ENCODE peak calls at places on chromosomes 3 and 15, in four cellular contexts. F is HCT116, P is GM12878, J is H1. X is an unnamed sample.

GRCh38 chr3:51887620-51888019 is 12.2 kb upstream of the IQCF5 start:
- DNase-seq in P (no peak), J (no peak), F (no peak), X (no peak)

GRCh38 chr3:119034256-119035013 is at the start of gene IGSF11:
- DNase-seq in J (peak; percentile 86), P (no peak), F (no peak), X (peak; percentile 68)

GRCh38 chr3:177314897-177315296 is 117.6 kb upstream of the TBL1XR1 start:
- DNase-seq in F (no peak), J (no peak), P (no peak), X (no peak)

GRCh38 chr3:157239082-157239704 is 79.2 kb upstream of the CCNL1 start:
- DNase-seq in J (peak; percentile 86), P (peak; percentile 8), F (peak; percentile 46), X (peak; percentile 54)

GRCh38 chr3:10213156-10213792 is 35.0 kb upstream of the TATDN2 start:
- DNase-seq in J (no peak), P (no peak), F (no peak), X (no peak)

GRCh38 chr15:87722941-87723691 is 533.4 kb downstream of the NTRK3 start:
- DNase-seq in P (no peak), J (no peak), F (no peak), X (no peak)

GRCh38 chr15:48144889-48145288 is 24.1 kb downstream of the SLC24A5 start:
- DNase-seq in F (no peak), P (peak; percentile 16), J (no peak), X (no peak)

GRCh38 chr3:158430448-158430847 is 140.5 kb upstream of the MLF1 start:
- DNase-seq in J (no peak), P (no peak), F (no peak), X (no peak)

GRCh38 chr3:98617841-98618240 is 24.4 kb upstream of the CPOX start:
- DNase-seq in P (no peak), J (no peak), F (no peak), X (no peak)

GRCh38 chr3:142929109-142929508 is 34.4 kb downstream of the PAQR9 start:
- DNase-seq in J (peak; percentile 70), P (no peak), F (peak; percentile 62), X (peak; percentile 84)

GRCh38 chr3:23664459-23664858 is 141.3 kb upstream of the UBE2E1 start:
- DNase-seq in J (no peak), P (no peak), F (no peak), X (no peak)

GRCh38 chr3:58539636-58540035 is 2.6 kb upstream of the ACOX2 start:
- DNase-seq in J (no peak), F (no peak), P (no peak), X (no peak)

GRCh38 chr3:13123765-13124164 is 50.5 kb upstream of the IQSEC1 start:
- DNase-seq in P (no peak), J (no peak), F (no peak), X (no peak)

GRCh38 chr15:58146734-58147133 is 8.6 kb downstream of the AQP9 start:
- DNase-seq in J (no peak), P (no peak), F (no peak), X (no peak)

GRCh38 chr3:156811092-156811862 is 14.9 kb upstream of the LEKR1 start:
- DNase-seq in J (no peak), F (no peak), P (no peak), X (no peak)

GRCh38 chr15:40790723-40791122 is 16.2 kb upstream of the ZFYVE19 start:
- DNase-seq in F (no peak), P (no peak), J (no peak), X (no peak)

GRCh38 chr3:62133015-62133414 is 240.3 kb downstream of the FEZF2 start:
- DNase-seq in J (no peak), F (no peak), P (no peak), X (no peak)

GRCh38 chr3:14161282-14161681 is 17.1 kb downstream of the XPC start:
- DNase-seq in F (no peak), J (no peak), P (no peak), X (no peak)

GRCh38 chr3:121720163-121720562 is 29.4 kb downstream of the GOLGB1 start:
- DNase-seq in P (no peak), F (no peak), J (no peak), X (no peak)

GRCh38 chr3:169869484-169870304 is at the start of gene LRRC31:
- DNase-seq in P (no peak), J (no peak), F (no peak), X (peak; percentile 84)

DNA sequence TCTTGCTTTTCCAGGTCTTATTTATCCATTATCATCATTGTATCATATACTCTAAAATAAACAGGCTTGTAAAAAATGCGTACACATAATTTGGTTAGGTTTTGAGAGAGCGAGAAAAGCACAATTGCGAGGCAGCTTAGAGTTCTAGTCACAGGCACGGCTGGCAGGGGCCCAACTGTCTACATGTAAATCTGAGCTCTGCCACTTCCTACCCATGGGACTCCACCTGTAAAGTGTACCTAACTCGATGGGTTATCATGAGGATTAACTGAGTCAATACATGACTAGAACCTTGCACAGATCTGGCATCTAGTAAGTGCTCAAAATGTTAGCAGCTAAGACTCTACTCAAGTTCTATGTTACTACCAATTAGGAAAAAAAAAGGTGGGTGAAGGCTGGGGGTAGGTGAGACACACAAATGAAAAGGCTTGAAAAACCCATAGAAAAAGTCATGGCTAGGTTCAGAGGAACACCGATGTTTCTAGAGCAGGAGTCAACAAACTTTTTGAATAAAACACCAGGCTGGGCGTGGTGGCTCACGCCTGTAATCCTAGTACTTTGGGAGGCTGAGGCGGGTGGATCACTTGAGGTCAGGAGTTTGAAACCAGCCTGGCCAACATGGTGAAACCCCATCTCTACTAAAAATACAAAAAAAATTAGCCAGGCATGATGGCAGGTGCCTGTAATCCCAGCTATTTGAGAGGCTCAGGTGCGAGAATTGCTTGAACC is 36.2 kb downstream of the GLB1 start:
- DNase-seq in J (no peak), P (no peak), F (no peak), X (no peak)
- TF ChIP-seq JUND in J (no peak), P (no peak), F (no peak), X (no peak)

GRCh38 chr3:4321732-4322131 is 18.6 kb downstream of the SETMAR start:
- DNase-seq in J (no peak), F (no peak), P (no peak), X (no peak)
- TF ChIP-seq JUND in J (no peak), F (no peak), P (no peak), X (no peak)

DNA sequence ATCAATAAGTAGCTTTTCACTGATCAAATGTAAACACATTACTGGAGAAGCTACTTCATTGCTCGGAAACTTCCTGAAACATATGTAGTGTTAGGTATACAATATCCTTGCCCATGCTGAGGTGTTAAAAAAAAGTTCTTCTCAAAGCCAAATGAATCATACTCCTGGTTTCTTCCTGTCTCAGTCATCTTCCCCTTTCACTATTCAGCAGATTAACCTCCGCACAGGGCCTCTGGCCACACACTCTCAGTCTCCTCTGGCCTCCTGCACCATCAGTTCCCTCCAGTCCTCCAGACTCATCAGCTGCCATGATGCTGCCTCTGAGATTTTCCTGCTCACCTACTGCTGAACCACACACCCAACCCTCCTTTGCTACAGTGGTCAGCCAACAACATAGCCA is 70.5 kb upstream of the BOC start:
- DNase-seq in P (no peak), F (no peak), J (no peak), X (no peak)
- TF ChIP-seq JUND in P (no peak), F (no peak), J (no peak), X (no peak)

GRCh38 chr15:85514413-85514812 is 134.0 kb downstream of the AKAP13 start:
- DNase-seq in J (no peak), P (no peak), F (no peak), X (no peak)

GRCh38 chr15:85517086-85517485 is 136.7 kb downstream of the AKAP13 start:
- DNase-seq in F (no peak), J (no peak), P (no peak), X (no peak)

GRCh38 chr15:85518979-85519761 is 138.8 kb downstream of the AKAP13 start:
- DNase-seq in F (no peak), J (no peak), P (no peak), X (no peak)

GRCh38 chr15:85520650-85521049 is 140.2 kb downstream of the AKAP13 start:
- DNase-seq in F (no peak), P (no peak), J (no peak), X (no peak)

GRCh38 chr15:85515212-85515611 is 134.8 kb downstream of the AKAP13 start:
- DNase-seq in P (no peak), F (no peak), J (no peak), X (no peak)
- TF ChIP-seq JUND in P (no peak), F (no peak), J (no peak), X (no peak)

DNA sequence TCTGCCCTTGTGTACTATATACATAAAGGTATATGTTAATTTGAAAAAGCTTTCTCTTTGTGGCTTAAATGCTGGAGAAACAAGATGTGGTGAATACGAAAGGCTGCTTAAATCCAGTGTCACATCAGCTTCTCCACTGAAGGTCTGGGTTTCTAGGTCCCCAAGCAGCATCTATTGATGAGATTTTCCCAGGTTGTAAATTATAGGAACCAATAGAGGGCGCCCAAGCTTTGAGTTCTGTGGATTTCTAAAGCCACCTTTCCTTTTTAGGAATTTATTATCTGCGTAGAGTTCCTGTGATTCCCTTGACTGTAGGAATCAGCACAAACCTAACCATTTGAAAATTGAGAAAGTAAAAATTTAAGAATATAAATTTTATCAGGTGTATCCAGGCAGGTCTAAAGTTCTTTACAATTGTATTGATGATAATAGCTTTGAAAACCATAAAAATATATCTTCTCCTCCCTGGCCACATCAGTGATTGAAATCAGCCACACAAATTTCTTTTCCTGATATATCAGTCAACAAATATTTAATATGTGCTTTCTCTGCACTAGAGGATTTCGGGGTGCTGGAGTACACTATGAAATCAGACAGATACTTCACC is 88.3 kb upstream of the ADAMTSL3 start:
- DNase-seq in J (no peak), F (peak; percentile 37), P (no peak), X (peak; percentile 23)
- TF ChIP-seq JUND in J (no peak), F (no peak), P (no peak), X (no peak)

DNA sequence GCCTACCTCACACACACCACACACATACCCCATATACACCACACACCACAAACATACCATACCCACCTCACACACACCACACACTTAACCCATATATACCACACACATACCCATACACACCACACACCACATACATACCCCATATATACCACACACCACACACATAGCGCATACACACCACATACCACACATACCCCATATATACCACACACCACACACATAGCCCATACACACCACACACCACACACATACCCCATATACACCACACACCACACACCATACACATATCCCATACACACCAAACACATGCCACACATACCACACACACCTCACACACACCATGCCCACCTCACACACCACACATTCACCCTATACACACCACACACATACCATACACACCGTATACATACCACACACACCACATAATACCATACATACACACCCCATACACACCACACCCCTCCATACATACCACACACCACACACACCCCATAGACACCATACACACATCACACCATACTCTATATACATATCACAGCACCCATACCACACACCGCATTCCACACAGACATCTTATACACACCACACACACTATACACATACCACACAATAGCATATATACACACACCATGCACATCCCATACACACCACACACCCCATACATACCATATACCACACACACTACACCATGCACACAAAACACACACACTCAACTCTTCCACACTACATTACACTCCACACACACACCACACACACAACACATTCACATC is 29.5 kb downstream of the APBA2 start:
- DNase-seq in P (no peak), J (no peak), F (no peak), X (no peak)
- TF ChIP-seq JUND in P (no peak), J (no peak), F (no peak), X (no peak)